ENCODE peak calls at places on chromosomes 11 and 22, in five cellular contexts. G, W, P, J and S are unnamed samples. For H3K4me1, the result is how much of the 10 kb centered on the place peaks cover.

GRCh38 chr22:38202437-38203089 is 769 bp downstream of the MAFF start:
- DNase-seq in G (peak), W (peak), P (peak), J (peak), S (peak)

GRCh38 chr11:10605941-10606381 is 37.5 kb upstream of the LYVE1 start:
- DNase-seq in G (peak), W (peak), P (peak), J (peak), S (peak)

GRCh38 chr11:134386945-134387344 is 25.1 kb downstream of the B3GAT1 start:
- DNase-seq in G (no peak), W (no peak), P (no peak), J (no peak), S (no peak)

GRCh38 chr11:125070699-125071254 is 7.7 kb downstream of the SLC37A2 start:
- DNase-seq in G (no peak), W (peak), P (peak), J (peak), S (peak)

GRCh38 chr11:65083134-65083833 is 556 bp downstream of the CDCA5 start:
- DNase-seq in G (no peak), W (peak), P (no peak), J (no peak), S (peak)

GRCh38 chr22:39518996-39519680 is 1.2 kb upstream of the ATF4 start:
- DNase-seq in G (no peak), W (no peak), P (peak), J (no peak), S (peak)

GRCh38 chr11:44319552-44320288 is 9.8 kb upstream of the ALX4 start:
- DNase-seq in G (no peak), W (peak), P (no peak), J (no peak), S (peak)

GRCh38 chr11:132650969-132651720 is 881.2 kb downstream of the OPCML start:
- DNase-seq in G (no peak), W (no peak), P (no peak), J (no peak), S (no peak)

GRCh38 chr11:29634248-29634647 is 382.6 kb downstream of the KCNA4 start:
- DNase-seq in G (no peak), W (peak), P (peak), J (no peak), S (no peak)

GRCh38 chr11:20027546-20028014 is 132.7 kb downstream of the DBX1 start:
- DNase-seq in G (no peak), W (no peak), P (no peak), J (no peak), S (no peak)
- H3K4me1 ChIP-seq in G (under half), W (under half), P (half or more), J (under half), S (under half)

GRCh38 chr11:70568504-70569172 is 170.3 kb downstream of the CTTN start:
- DNase-seq in G (peak), W (peak), P (peak), J (peak), S (peak)
- H3K4me3 ChIP-seq in G (peak), W (peak), P (no peak), J (peak), S (peak)

GRCh38 chr11:3604169-3604568 is 37.6 kb downstream of the ART5 start:
- DNase-seq in G (no peak), W (no peak), P (no peak), J (no peak), S (peak)
- H3K27ac ChIP-seq in G (no peak), W (no peak), P (no peak), J (no peak), S (no peak)

GRCh38 chr11:12127206-12127898 is 17.0 kb downstream of the MICAL2 start:
- DNase-seq in G (no peak), W (no peak), P (no peak), J (no peak), S (no peak)

GRCh38 chr11:12130180-12130980 is 20.0 kb downstream of the MICAL2 start:
- DNase-seq in G (no peak), W (no peak), P (no peak), J (no peak), S (no peak)

GRCh38 chr11:12126352-12127019 is 16.1 kb downstream of the MICAL2 start:
- DNase-seq in G (no peak), W (peak), P (peak), J (no peak), S (peak)

GRCh38 chr11:12129227-12129626 is 18.8 kb downstream of the MICAL2 start:
- DNase-seq in G (no peak), W (no peak), P (no peak), J (no peak), S (no peak)

DNA sequence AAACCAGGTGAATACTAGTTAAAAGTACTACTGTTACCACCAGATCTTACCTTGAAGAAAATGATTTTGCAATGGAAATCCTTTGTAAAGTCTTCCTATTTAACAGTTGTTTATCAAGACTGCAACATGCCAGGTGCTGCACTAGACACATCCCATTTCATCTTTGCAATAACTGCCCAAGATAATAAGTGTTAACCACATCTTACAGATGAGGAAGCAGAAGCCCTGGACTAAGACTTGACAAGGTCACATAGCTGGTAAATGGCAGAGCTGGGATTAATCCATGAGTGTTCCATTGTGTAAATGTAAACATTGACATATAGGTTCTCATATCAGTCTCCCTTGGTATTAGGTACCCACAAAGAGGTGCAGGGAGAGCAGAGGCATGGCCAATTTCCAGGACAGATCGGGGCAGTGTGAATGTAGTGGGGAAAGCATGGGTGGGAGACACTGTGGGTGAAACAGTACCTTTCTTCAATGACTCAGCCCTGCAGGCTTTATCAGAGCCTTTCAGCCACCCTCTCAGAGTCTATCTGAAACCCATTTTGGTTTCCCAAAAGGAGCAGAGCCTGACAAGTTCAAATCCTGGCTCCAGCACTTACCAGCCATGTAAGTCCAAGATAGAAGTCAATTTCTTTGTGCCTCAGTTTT is 17.9 kb downstream of the MICAL2 start:
- DNase-seq in G (no peak), W (no peak), P (no peak), J (no peak), S (no peak)
- H3K4me1 ChIP-seq in G (under half), W (under half), P (under half), J (under half), S (half or more)

DNA sequence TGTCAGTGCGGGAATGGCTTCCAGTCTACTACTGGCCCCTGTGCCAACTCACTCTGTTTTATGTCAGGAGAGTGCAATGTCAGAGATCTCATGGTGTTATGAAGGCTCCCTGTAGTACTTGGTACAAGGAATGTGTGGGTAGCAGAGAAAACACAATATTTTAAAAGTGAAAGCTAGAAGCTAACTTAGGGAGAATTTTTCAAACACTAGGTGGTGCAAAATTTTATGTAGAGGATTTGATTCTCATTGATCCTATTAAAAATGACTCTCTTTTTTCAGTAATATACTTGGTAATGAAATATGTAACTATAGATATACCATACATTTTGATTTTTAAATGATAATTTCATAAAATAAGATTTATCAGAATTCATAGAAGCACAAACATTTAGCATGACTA is 134.7 kb downstream of the JRKL start:
- DNase-seq in G (no peak), W (peak), P (peak), J (no peak), S (peak)
- H3K4me3 ChIP-seq in G (no peak), W (no peak), P (no peak), J (no peak), S (peak)

GRCh38 chr11:86517557-86517956 is 142.9 kb downstream of the CCDC81 start:
- DNase-seq in G (no peak), W (no peak), P (no peak), J (no peak), S (no peak)
- H3K27ac ChIP-seq in G (no peak), W (no peak), P (peak), J (no peak), S (no peak)

GRCh38 chr22:46727813-46728364 is 10.2 kb downstream of the CERK start:
- DNase-seq in G (no peak), W (no peak), P (no peak), J (no peak), S (peak)

GRCh38 chr22:46726986-46727317 is 11.1 kb downstream of the CERK start:
- DNase-seq in G (no peak), W (no peak), P (no peak), J (no peak), S (peak)

GRCh38 chr22:46730568-46731245 is 7.3 kb downstream of the CERK start:
- DNase-seq in G (no peak), W (no peak), P (no peak), J (no peak), S (peak)

GRCh38 chr22:46726066-46726985 is 11.7 kb downstream of the CERK start:
- DNase-seq in G (no peak), W (no peak), P (no peak), J (no peak), S (peak)

GRCh38 chr22:46728470-46728869 is 9.6 kb downstream of the CERK start:
- DNase-seq in G (no peak), W (no peak), P (no peak), J (peak), S (peak)
- H3K4me1 ChIP-seq in G (under half), W (under half), P (under half), J (under half), S (under half)

GRCh38 chr22:22068657-22069056 is 86.1 kb upstream of the TOP3B start:
- DNase-seq in G (no peak), W (no peak), P (no peak), J (no peak), S (no peak)

GRCh38 chr22:22068025-22068424 is 85.4 kb upstream of the TOP3B start:
- DNase-seq in G (no peak), W (no peak), P (no peak), J (no peak), S (no peak)

GRCh38 chr22:22070371-22070824 is 87.8 kb upstream of the TOP3B start:
- DNase-seq in G (no peak), W (no peak), P (no peak), J (no peak), S (no peak)

GRCh38 chr22:22071455-22071854 is 88.9 kb upstream of the TOP3B start:
- DNase-seq in G (no peak), W (no peak), P (no peak), J (no peak), S (no peak)

GRCh38 chr22:22069450-22070370 is 87.1 kb upstream of the TOP3B start:
- DNase-seq in G (no peak), W (no peak), P (no peak), J (no peak), S (no peak)
- H3K4me3 ChIP-seq in G (no peak), W (no peak), P (no peak), J (no peak), S (no peak)

DNA sequence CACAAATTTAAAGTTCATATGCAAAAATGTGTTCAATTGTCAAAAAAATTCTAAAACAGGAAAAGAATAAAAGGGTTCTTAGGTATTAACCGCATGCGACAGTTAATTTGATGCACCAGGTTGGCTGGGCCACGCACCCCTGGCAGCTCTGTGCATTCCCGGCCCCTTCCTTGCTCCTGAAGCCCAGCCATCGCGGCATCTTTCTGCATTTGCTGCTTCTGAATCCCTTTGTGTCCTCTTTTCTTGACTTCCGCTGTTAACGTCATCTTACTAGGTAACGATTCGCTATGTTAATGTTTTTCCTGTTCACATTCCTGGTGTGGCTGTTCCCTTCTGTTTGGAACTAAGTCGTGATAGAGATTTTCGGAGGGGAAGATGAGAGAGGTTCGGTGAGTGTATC is 7.9 kb upstream of the KLHDC7B start:
- DNase-seq in G (no peak), W (no peak), P (no peak), J (no peak), S (peak)
- H3K27ac ChIP-seq in G (no peak), W (peak), P (no peak), J (peak), S (no peak)

GRCh38 chr11:35912883-35913614 is 30.8 kb upstream of the LDLRAD3 start:
- DNase-seq in G (no peak), W (no peak), P (no peak), J (no peak), S (no peak)
- H3K4me1 ChIP-seq in G (under half), W (under half), P (under half), J (under half), S (under half)